ENCODE peak calls at places on chromosomes 3 and 15, in six cellular contexts. G is pancreas, J is uterus, R is heart right ventricle, K is mucosa of descending colon, X is PC-3. L is an unnamed sample.

GRCh38 chr3:58630081-58630709 is 36.4 kb downstream of the FAM3D start:
- DNase-seq in J (peak; percentile 74), X (peak; percentile 83), R (peak; percentile 78), K (peak; percentile 82), G (peak; percentile 36), L (peak; percentile 65)

GRCh38 chr15:31215490-31216209 is 111.0 kb upstream of the KLF13 start:
- DNase-seq in R (peak; percentile 86), X (peak; percentile 62), G (peak; percentile 71), K (peak; percentile 91), J (peak; percentile 73), L (peak; percentile 47)

GRCh38 chr3:83928391-83928790 is 1030.4 kb upstream of the CADM2 start:
- DNase-seq in R (no peak), X (peak; percentile 71), G (no peak), K (no peak), J (no peak), L (peak; percentile 18)

GRCh38 chr3:159732172-159733111 is 256.2 kb upstream of the IL12A start:
- DNase-seq in R (no peak), J (no peak), G (no peak), X (peak; percentile 80), K (no peak), L (peak; percentile 61)

GRCh38 chr3:77281721-77282120 is 241.8 kb downstream of the ROBO2 start:
- DNase-seq in G (no peak), K (no peak), J (no peak), R (no peak), X (no peak), L (no peak)

GRCh38 chr3:131699001-131699400 is 196.2 kb upstream of the MRPL3 start:
- DNase-seq in R (no peak), J (no peak), X (no peak), K (no peak), G (no peak), L (no peak)

GRCh38 chr15:52657338-52657737 is 21.9 kb downstream of the ATOSA start:
- DNase-seq in J (no peak), X (peak; percentile 86), R (no peak), K (no peak), G (no peak), L (peak; percentile 92)

GRCh38 chr15:94237903-94238302 is 6.5 kb downstream of the MCTP2 start:
- DNase-seq in K (no peak), G (no peak), J (no peak), R (no peak), X (peak; percentile 80), L (no peak)

GRCh38 chr3:126872701-126873100 is 110.2 kb upstream of the PLXNA1 start:
- DNase-seq in K (no peak), G (no peak), X (no peak), R (no peak), J (no peak), L (no peak)

GRCh38 chr15:63610209-63610841 is 13.1 kb downstream of the FBXL22 start:
- DNase-seq in G (peak; percentile 40), R (peak; percentile 65), X (peak; percentile 85), K (peak; percentile 87), J (peak; percentile 81), L (peak; percentile 88)
- TF ChIP-seq CTCF in G (peak; percentile 42), R (peak; percentile 69), X (peak; percentile 83), K (no peak), J (peak; percentile 64), L (peak; percentile 83)

DNA sequence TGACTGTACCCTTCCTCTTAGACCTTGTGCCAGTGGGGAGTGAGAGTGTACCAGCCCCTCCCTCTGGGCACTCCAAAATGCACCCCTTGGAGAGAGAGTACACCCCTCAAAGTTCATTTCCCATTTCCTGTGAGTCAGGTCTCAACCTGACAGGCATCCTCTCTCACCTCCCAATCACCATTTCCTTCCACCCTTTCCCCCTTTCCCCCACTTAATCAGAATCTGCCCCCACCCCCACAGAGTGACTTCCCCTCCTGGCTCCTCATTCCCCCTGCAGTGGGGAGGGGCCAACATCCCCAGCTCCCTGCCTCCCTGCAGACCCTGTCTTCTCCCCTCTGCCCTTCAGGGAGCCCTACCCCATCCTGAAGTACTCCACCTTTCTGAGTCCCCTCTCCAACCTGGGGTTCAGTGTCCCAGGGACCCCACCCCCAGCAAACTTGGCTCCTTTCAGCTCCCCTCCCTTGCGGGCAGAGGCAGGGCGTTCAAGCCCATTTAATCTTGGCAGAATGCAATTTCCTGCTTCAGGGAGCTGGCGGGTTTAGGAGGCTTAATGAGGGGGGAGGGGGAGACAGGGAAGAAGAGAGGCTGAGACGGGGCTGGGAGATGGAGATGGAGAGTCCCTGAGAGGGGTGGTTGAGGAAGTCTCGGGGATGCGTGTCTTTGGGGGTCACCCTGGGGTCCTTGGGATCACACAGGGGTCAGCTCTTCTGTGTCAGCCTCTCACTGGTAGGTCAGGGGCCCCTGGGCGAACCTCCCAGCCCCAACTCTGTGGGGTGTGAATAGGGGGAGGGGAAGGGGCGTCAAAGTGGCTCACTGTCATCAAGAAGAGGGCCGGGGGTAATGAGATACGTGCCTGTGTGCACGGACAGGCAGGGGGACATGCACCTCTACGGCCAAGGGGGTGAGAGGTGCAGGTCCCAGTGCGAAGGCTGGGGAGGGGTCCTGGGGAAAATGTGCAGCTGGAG is 16.6 kb upstream of the SEMA3F start:
- DNase-seq in R (no peak), G (no peak), J (no peak), X (peak; percentile 36), K (no peak), L (no peak)
- H3K4me3 ChIP-seq in R (no peak overlapping the region), G (no peak overlapping the region), J (no peak overlapping the region), X (peak overlapping the region; percentile 35), K (no peak overlapping the region), L (no peak overlapping the region)

GRCh38 chr15:56098230-56098899 is 105.0 kb upstream of the NEDD4 start:
- DNase-seq in G (no peak), K (no peak), R (no peak), X (peak; percentile 32), J (no peak), L (no peak)
- TF ChIP-seq CTCF in G (no peak), K (no peak), R (no peak), X (peak; percentile 52), J (no peak), L (no peak)

DNA sequence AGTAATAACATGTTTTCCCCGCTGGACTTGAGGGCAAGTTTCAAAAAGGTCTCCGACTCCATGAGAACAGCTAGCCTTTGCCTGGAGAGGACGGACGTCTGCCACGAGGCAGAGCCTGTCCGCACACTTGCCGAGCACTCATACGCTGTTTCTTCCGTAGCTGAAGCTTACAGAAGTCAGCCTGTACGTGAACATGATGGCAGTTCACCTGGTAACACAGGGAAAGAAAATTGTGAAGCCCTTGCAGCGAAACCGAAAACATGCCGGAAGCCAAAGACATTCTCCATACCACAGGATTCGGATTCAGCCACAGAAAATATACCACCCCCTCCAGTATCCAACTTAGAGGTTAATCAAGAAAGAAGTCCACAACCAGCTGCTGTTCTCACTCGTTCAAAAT is 43.9 kb upstream of the RASA2 start:
- DNase-seq in R (no peak), K (no peak), X (no peak), G (no peak), J (no peak), L (no peak)
- H3K4me3 ChIP-seq in R (peak overlapping the region; percentile 6), K (no peak overlapping the region), X (no peak overlapping the region), G (no peak overlapping the region), J (no peak overlapping the region), L (no peak overlapping the region)

GRCh38 chr15:74406992-74407705 is 26.6 kb downstream of the SEMA7A start:
- DNase-seq in K (no peak), J (peak; percentile 75), R (no peak), X (peak; percentile 90), G (no peak), L (peak; percentile 94)
- TF ChIP-seq CTCF in K (no peak), J (no peak), R (no peak), X (no peak), G (no peak), L (peak; percentile 1)

DNA sequence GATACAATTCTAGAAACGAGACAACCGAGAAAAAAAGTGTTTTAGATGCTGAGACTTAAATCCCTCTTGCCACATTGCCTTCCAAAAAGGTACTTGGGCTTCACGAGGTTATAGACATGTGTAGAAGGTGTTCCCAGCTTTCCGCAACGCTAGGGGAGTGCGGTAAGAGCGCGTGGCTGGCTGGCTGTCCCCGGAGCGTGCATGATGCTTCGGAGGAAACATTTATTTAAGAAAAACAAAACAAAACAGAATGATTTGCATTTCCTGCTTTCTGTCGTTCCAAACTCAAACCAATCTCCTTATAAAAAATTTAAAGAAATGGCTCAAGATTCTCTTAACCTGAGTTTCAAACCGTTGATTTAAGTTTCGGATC is 841 bp downstream of the SLC6A20 start:
- DNase-seq in G (no peak), K (no peak), X (no peak), J (no peak), R (no peak), L (no peak)
- H3K4me3 ChIP-seq in G (no peak overlapping the region), K (no peak overlapping the region), X (no peak overlapping the region), J (no peak overlapping the region), R (no peak overlapping the region), L (no peak overlapping the region)

DNA sequence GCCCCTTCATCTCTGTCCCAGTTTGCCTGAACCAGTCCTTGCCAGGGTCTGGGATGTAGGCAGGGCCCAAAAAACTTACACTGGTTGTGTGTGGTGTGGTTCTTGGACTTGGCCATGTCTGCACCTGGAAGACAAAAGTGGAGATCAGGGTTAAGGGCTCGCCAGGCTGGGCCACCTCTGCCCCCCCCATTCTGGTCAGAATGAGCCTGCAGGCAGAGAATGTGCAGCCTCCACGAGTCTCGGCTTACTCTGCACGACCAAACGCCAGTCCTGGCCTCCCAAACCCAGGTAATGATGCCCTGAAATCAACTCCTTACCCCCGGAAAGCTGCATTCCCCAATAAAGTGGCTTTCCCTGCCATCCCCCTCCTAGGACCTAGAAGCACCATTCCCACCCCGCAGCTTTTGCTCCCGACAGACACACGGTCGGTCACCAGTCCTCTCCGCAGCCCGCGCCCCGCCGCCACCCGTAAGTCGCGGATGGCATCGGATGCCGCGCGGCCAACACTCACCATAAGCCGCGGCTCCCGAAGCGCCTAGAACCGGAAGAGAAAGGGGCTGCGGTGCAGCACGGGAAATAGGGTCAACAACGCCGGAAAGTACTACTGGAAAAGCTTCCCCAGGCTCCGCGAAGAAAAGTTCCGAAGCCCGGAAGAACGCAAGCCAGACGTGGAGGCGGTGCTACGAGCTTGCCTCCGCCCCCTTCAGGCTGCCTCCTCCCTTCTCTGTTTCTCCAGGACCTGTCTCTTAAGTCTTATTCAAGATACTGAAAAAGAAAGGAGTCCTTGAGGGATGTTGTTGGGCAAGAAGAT is at the start of gene RPL29:
- DNase-seq in R (peak; percentile 94), X (peak; percentile 96), J (peak; percentile 94), G (peak; percentile 91), K (peak; percentile 94), L (peak; percentile 95)
- TF ChIP-seq CTCF in R (peak; percentile 39), X (no peak), J (peak; percentile 52), G (no peak), K (no peak), L (no peak)

DNA sequence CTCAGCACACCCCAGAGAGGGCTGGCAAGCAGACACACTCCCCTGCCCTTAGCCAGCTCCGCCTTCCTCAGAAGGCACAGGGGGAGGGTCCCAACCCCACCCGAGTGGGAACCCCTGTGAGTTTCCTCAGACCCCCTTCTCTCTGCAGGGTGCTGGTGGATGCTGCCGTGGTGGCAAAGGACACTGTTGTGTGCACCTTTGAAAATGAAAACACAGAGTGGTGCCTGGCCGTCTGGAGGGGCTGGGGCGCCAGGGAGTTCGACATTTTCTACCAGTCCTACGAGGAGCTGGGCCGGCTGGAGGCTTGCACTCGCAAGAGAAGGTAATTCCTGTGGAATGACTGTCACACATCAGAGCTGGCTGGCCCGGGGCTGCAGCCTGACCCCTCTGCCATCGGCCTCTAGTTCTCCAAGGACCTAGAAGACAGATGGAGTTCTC is 149.4 kb downstream of the LRRK1 start:
- DNase-seq in R (no peak), G (no peak), X (no peak), K (no peak), J (no peak), L (no peak)
- H3K4me3 ChIP-seq in R (no peak overlapping the region), G (no peak overlapping the region), X (no peak overlapping the region), K (no peak overlapping the region), J (no peak overlapping the region), L (no peak overlapping the region)

GRCh38 chr15:29747837-29748417 is 74.3 kb downstream of the TJP1 start:
- DNase-seq in J (no peak), X (peak; percentile 64), R (no peak), K (no peak), G (no peak), L (peak; percentile 36)
- TF ChIP-seq CTCF in J (peak; percentile 36), X (peak; percentile 71), R (peak; percentile 60), K (no peak), G (no peak), L (peak; percentile 46)

L was measured in fibroblast of mammary gland.